ENCODE peak calls at places on chromosomes 16 and 17, in six cellular contexts. W is stromal cell of bone marrow, A is ecto neural progenitor cell, H is breast epithelium, N is ACHN, C is NCI-H748 treated with DMSO at 0.1 percent for 48 hours. X is an unnamed sample.

GRCh38 chr17:17403899-17404576 is 72.8 kb upstream of the MED9 start:
- DNase-seq in W (no peak), A (no peak), H (no peak), N (no peak), C (peak; percentile 98), X (no peak)

GRCh38 chr16:23607740-23608139 is 11.6 kb upstream of the NDUFAB1 start:
- DNase-seq in W (no peak), A (no peak), H (no peak), N (peak; percentile 35), C (no peak), X (peak; percentile 15)

GRCh38 chr17:62716834-62717588 is 89.5 kb downstream of the MRC2 start:
- DNase-seq in W (no peak), A (peak; percentile 47), H (no peak), N (no peak), C (no peak), X (no peak)

GRCh38 chr16:24906199-24906808 is 60.5 kb downstream of the SLC5A11 start:
- DNase-seq in W (peak; percentile 5), A (no peak), H (no peak), N (peak; percentile 46), C (no peak), X (peak; percentile 64)

GRCh38 chr17:47720754-47721533 is 12.1 kb upstream of the TBX21 start:
- DNase-seq in W (peak; percentile 41), A (no peak), H (peak; percentile 58), N (peak; percentile 48), C (no peak), X (peak; percentile 58)

GRCh38 chr16:88907768-88908167 is 41.3 kb upstream of the PABPN1L start:
- DNase-seq in W (no peak), A (no peak), H (no peak), N (peak; percentile 12), C (no peak), X (no peak)

GRCh38 chr16:57253410-57253927 is 8.4 kb downstream of the ARL2BP start:
- DNase-seq in W (no peak), A (no peak), H (no peak), N (no peak), C (no peak), X (no peak)

GRCh38 chr16:58462997-58463891 is 36.7 kb upstream of the NDRG4 start:
- DNase-seq in W (no peak), A (peak; percentile 64), H (no peak), N (no peak), C (no peak), X (peak; percentile 35)

GRCh38 chr17:37770631-37771518 is 26.0 kb upstream of the HNF1B start:
- DNase-seq in W (peak; percentile 25), A (peak; percentile 73), H (peak; percentile 56), N (peak; percentile 83), C (peak; percentile 40), X (peak; percentile 90)

GRCh38 chr16:68396481-68396880 is 51.8 kb downstream of the SMPD3 start:
- DNase-seq in W (peak; percentile 33), A (no peak), H (no peak), N (peak; percentile 51), C (no peak), X (peak; percentile 53)

GRCh38 chr17:77299256-77300015 is 158.7 kb downstream of the SEC14L1 start:
- DNase-seq in W (no peak), A (no peak), H (no peak), N (no peak), C (no peak), X (no peak)